ENCODE peak calls at places on chromosome 6, in four cellular contexts. R is K562, Z is GM23248, G is neural progenitor cell. B is an unnamed sample.

GRCh38 chr6:108684809-108685329 is 124.2 kb downstream of the FOXO3 start:
- DNase-seq in Z (peak; percentile 28), R (peak; percentile 64), G (no peak), B (no peak)

GRCh38 chr6:43331876-43332275 is 23.2 kb upstream of the CRIP3 start:
- DNase-seq in R (no peak), Z (no peak), G (no peak), B (no peak)

GRCh38 chr6:77368660-77369313 is 94.5 kb downstream of the HTR1B start:
- DNase-seq in R (no peak), G (peak; percentile 46), Z (peak; percentile 60), B (no peak)

GRCh38 chr6:80438728-80439127 is 332.3 kb downstream of the BCKDHB start:
- DNase-seq in Z (peak; percentile 95), R (no peak), G (peak; percentile 56), B (peak; percentile 81)

GRCh38 chr6:109826551-109826950 is 135.5 kb downstream of the FIG4 start:
- DNase-seq in Z (no peak), R (no peak), G (no peak), B (no peak)

GRCh38 chr6:11179088-11179977 is 53.1 kb downstream of the NEDD9 start:
- DNase-seq in G (peak; percentile 42), Z (no peak), R (no peak), B (no peak)

GRCh38 chr6:106648651-106649308 is 19.4 kb downstream of the QRSL1 start:
- DNase-seq in Z (no peak), R (no peak), G (no peak), B (no peak)

GRCh38 chr6:31058128-31058894 is 48.0 kb downstream of the MUC22 start:
- DNase-seq in R (peak; percentile 58), Z (peak; percentile 96), G (peak; percentile 83), B (peak; percentile 75)

GRCh38 chr6:13526718-13527668 is 39.6 kb upstream of the GFOD1 start:
- DNase-seq in R (no peak), Z (peak; percentile 16), G (no peak), B (peak; percentile 28)

GRCh38 chr6:108944707-108945685 is 96.8 kb downstream of the ARMC2 start:
- DNase-seq in Z (peak; percentile 95), R (no peak), G (no peak), B (no peak)

GRCh38 chr6:28658475-28659249 is 133.0 kb downstream of the GPX5 start:
- DNase-seq in G (peak; percentile 31), R (no peak), Z (peak; percentile 28), B (no peak)

GRCh38 chr6:63813531-63813930 is 177.9 kb downstream of the PHF3 start:
- DNase-seq in G (peak; percentile 9), Z (no peak), R (no peak), B (no peak)

GRCh38 chr6:18368277-18369105 is 18.7 kb upstream of the RNF144B start:
- DNase-seq in Z (no peak), G (no peak), R (peak; percentile 7), B (no peak)

GRCh38 chr6:13274707-13275434 is 53.5 kb downstream of the TBC1D7 start:
- DNase-seq in G (peak; percentile 19), R (peak; percentile 51), Z (no peak), B (no peak)

GRCh38 chr6:113936093-113936934 is 34.6 kb downstream of the HDAC2 start:
- DNase-seq in Z (peak; percentile 69), R (peak; percentile 69), G (peak; percentile 42), B (peak; percentile 2)

GRCh38 chr6:168452685-168453377 is 11.8 kb downstream of the SMOC2 start:
- DNase-seq in Z (no peak), R (no peak), G (no peak), B (no peak)

GRCh38 chr6:35601331-35602132 is 87.2 kb downstream of the FKBP5 start:
- DNase-seq in R (no peak), Z (peak; percentile 81), G (peak; percentile 8), B (no peak)

GRCh38 chr6:6614096-6614964 is 25.8 kb downstream of the LY86 start:
- DNase-seq in G (no peak), Z (peak; percentile 56), R (no peak), B (no peak)

GRCh38 chr6:159762681-159763293 is 942 bp downstream of the ACAT2 start:
- DNase-seq in R (peak; percentile 37), Z (peak; percentile 23), G (peak; percentile 28), B (no peak)

GRCh38 chr6:6783736-6784135 is 195.2 kb downstream of the LY86 start:
- DNase-seq in Z (peak; percentile 19), G (no peak), R (no peak), B (no peak)

DNA sequence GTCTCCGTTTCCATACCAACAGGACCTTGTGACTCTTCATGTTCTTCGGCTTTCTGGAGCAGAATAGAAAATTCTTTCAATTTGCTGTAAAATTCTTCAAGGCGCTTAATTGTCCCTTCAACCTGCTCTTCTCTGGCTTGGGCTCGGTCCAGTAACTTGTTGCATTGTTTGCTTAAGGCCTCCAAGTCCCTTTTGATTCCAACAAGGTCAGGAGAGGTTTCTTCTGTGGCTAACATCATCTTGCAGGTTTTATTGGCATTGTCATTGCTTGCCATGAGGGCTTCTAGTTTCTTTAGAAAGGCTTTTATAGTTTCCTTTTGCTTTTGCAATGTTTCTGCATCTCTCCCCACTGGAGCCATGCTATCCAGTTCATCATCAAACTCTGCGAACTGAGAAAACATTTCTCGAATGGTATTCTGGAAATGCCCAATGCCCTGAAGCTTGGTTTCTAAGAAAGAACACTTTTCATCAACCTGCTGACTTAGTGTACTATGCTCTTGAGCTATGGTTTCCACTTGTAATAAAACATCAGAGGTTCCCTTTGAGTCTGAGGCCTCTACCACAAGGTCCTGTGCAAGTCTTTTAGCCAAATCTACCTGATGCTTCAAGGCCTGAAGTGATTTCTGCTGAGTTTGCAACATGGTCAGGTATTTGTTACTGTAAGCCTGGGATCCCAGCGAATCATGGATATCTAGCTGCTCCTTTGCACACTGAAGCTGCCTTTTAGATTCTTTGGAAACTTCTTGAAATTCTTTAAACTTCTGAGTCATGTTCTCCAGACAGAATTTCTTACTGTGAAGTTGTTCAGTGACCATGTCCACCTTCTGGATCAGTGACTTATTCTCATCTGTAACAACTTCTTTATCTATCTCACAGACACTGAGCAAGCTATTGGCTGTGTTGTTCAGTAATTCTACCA is 90.2 kb downstream of the DST start:
- DNase-seq in Z (peak; percentile 79), R (no peak), G (no peak), B (no peak)
- H3K27ac ChIP-seq in Z (peak overlapping the region; percentile 56), R (no peak overlapping the region), G (no peak overlapping the region), B (no peak overlapping the region)

GRCh38 chr6:153167907-153168306 is 36.8 kb upstream of the RGS17 start:
- DNase-seq in Z (no peak), R (no peak), G (no peak), B (no peak)

GRCh38 chr6:153162646-153163045 is 31.6 kb upstream of the RGS17 start:
- DNase-seq in G (no peak), R (no peak), Z (no peak), B (no peak)

GRCh38 chr6:153162172-153162571 is 31.1 kb upstream of the RGS17 start:
- DNase-seq in R (no peak), G (no peak), Z (no peak), B (no peak)

GRCh38 chr6:153170511-153170910 is 39.4 kb upstream of the RGS17 start:
- DNase-seq in G (no peak), Z (peak; percentile 85), R (no peak), B (peak; percentile 53)

GRCh38 chr6:153167026-153167891 is 36.2 kb upstream of the RGS17 start:
- DNase-seq in Z (peak; percentile 93), R (no peak), G (no peak), B (peak; percentile 36)
- H3K9ac ChIP-seq in Z (peak overlapping the region; percentile 71), R (no peak overlapping the region), G (no peak overlapping the region), B (peak overlapping the region; percentile 5)

GRCh38 chr6:162157157-162157556 is 570.4 kb downstream of the PRKN start:
- DNase-seq in R (no peak), Z (no peak), G (no peak), B (no peak)

GRCh38 chr6:162151050-162151658 is 576.4 kb downstream of the PRKN start:
- DNase-seq in R (no peak), G (no peak), Z (peak; percentile 44), B (no peak)

GRCh38 chr6:162153991-162154390 is 573.6 kb downstream of the PRKN start:
- DNase-seq in G (no peak), R (no peak), Z (no peak), B (no peak)

GRCh38 chr6:162153120-162153519 is 574.4 kb downstream of the PRKN start:
- DNase-seq in G (no peak), R (no peak), Z (no peak), B (no peak)

GRCh38 chr6:162154930-162155329 is 572.6 kb downstream of the PRKN start:
- DNase-seq in G (no peak), Z (no peak), R (no peak), B (no peak)
- H3K27ac ChIP-seq in G (no peak overlapping the region), Z (no peak overlapping the region), R (no peak overlapping the region), B (no peak overlapping the region)

DNA sequence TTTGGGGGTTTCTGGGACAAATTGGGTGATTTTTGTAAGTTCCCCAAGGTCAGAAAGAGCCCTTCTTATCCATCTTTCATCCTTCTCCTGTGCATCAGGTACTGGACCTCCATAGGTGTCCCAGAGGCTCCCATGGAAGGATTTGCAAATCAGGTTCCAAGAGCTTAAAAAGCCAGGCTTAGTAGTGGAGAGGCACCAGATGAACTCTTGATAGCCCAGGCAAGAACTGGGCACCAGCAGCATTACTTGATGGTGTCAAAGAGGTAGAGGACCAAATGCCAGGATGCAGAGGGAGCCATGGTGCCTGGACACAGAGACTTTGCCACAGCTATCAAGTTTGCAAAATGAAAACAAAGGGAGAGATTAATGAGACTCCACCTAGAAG is 20.9 kb upstream of the TRAM2 start:
- DNase-seq in R (no peak), Z (no peak), G (no peak), B (no peak)
- H3K9ac ChIP-seq in R (peak overlapping the region; percentile 66), Z (peak overlapping the region; percentile 64), G (no peak overlapping the region), B (no peak overlapping the region)

GRCh38 chr6:36729169-36729549 is 31.5 kb downstream of the RAB44 start:
- DNase-seq in G (no peak), R (no peak), Z (peak; percentile 58), B (no peak)

GRCh38 chr6:36728289-36729168 is 30.9 kb downstream of the RAB44 start:
- DNase-seq in Z (no peak), G (no peak), R (no peak), B (no peak)

GRCh38 chr6:36725581-36725980 is 28.0 kb downstream of the RAB44 start:
- DNase-seq in Z (no peak), G (no peak), R (no peak), B (no peak)

GRCh38 chr6:36724514-36725385 is 27.1 kb downstream of the RAB44 start:
- DNase-seq in Z (peak; percentile 75), R (peak; percentile 80), G (peak; percentile 72), B (no peak)

DNA sequence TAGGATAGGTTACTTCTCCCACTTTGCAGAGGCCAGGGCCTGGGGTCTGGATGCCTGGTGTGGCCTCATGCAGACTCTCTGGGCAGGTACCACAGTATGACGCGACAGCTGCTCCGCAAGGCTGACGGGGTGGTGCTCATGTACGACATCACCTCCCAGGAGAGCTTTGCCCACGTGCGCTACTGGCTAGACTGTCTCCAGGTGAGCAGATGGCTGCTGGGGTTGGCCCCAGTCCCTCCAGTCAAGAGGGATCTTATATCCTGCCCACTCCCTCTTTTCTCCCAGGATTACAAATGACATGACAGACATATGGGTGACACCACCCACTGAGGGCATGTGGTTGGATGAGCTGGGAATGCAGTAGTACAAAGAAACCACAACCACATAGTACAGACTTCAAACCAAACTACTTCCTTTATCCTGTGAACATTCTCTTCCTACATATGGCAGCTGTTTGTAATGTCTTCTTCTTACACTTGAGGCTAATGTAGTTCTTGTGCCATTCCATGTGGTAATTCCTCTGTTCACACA is 29.9 kb downstream of the RAB44 start:
- DNase-seq in Z (peak; percentile 20), R (no peak), G (no peak), B (no peak)
- H3K27ac ChIP-seq in Z (no peak overlapping the region), R (no peak overlapping the region), G (no peak overlapping the region), B (no peak overlapping the region)